ENCODE peak calls at places on chromosomes 6 and 20, in seven cellular contexts. Q is HCT116, X is H7, B is heart right ventricle, R is adrenal gland, G is PC-3, I is HFF-Myc. C is an unnamed sample.

GRCh38 chr6:42179261-42179955 is 6.2 kb downstream of the GUCA1A start:
- DNase-seq in Q (no peak), X (no peak), B (no peak), R (no peak), G (no peak), I (no peak), C (no peak)

GRCh38 chr20:21704408-21705385 is 767 bp upstream of the PAX1 start:
- DNase-seq in Q (no peak), X (peak), B (no peak), R (no peak), G (no peak), I (no peak), C (no peak)

GRCh38 chr20:33570743-33571142 is 80.8 kb downstream of the CBFA2T2 start:
- DNase-seq in Q (no peak), X (no peak), B (no peak), R (no peak), G (no peak), I (no peak), C (no peak)

GRCh38 chr6:35050291-35050987 is 90.7 kb downstream of the TCP11 start:
- DNase-seq in Q (no peak), X (no peak), B (no peak), R (no peak), G (no peak), I (no peak), C (no peak)

GRCh38 chr20:63065911-63066310 is 59.1 kb upstream of the BHLHE23 start:
- DNase-seq in Q (no peak), X (peak), B (no peak), R (no peak), G (no peak), I (no peak), C (no peak)

GRCh38 chr6:113412589-113413367 is 444.4 kb upstream of the MARCKS start:
- DNase-seq in Q (no peak), X (no peak), B (no peak), R (no peak), G (peak), I (no peak), C (no peak)

GRCh38 chr6:162069995-162070394 is 657.6 kb downstream of the PRKN start:
- DNase-seq in Q (no peak), X (no peak), B (no peak), R (no peak), G (no peak), I (no peak), C (no peak)

GRCh38 chr20:53171065-53171464 is 198.9 kb downstream of the TSHZ2 start:
- DNase-seq in Q (no peak), X (no peak), B (no peak), R (no peak), G (no peak), I (no peak), C (no peak)

GRCh38 chr20:62824476-62825287 is 7.8 kb downstream of the COL9A3 start:
- DNase-seq in Q (no peak), X (peak), B (no peak), R (peak), G (peak), I (no peak), C (no peak)

GRCh38 chr6:151313060-151313459 is 73.3 kb downstream of the AKAP12 start:
- DNase-seq in Q (no peak), X (peak), B (no peak), R (no peak), G (no peak), I (no peak), C (peak)

GRCh38 chr6:119273799-119274595 is 75.6 kb downstream of the MAN1A1 start:
- DNase-seq in Q (no peak), X (no peak), B (no peak), R (no peak), G (no peak), I (peak), C (no peak)

GRCh38 chr6:150238294-150238693 is 95.5 kb downstream of the PPP1R14C start:
- DNase-seq in Q (no peak), X (no peak), B (peak), R (no peak), G (peak), I (no peak), C (no peak)

GRCh38 chr6:6695711-6696048 is 107.2 kb downstream of the LY86 start:
- DNase-seq in Q (no peak), X (no peak), B (no peak), R (no peak), G (no peak), I (no peak), C (no peak)

GRCh38 chr6:15036690-15037245 is 209.1 kb upstream of the JARID2 start:
- DNase-seq in Q (no peak), X (no peak), B (peak), R (no peak), G (no peak), I (no peak), C (no peak)

GRCh38 chr6:157539900-157540752 is 159.1 kb downstream of the ZDHHC14 start:
- DNase-seq in Q (no peak), X (no peak), B (no peak), R (no peak), G (no peak), I (no peak), C (no peak)

GRCh38 chr6:170448745-170449144 is 104.4 kb downstream of the PSMB1 start:
- DNase-seq in Q (no peak), X (no peak), B (peak), R (no peak), G (no peak), I (no peak), C (no peak)

GRCh38 chr6:9516207-9516606 is 898.7 kb downstream of the TFAP2A start:
- DNase-seq in Q (peak), X (no peak), B (no peak), R (no peak), G (peak), I (no peak), C (no peak)

GRCh38 chr6:89257781-89258180 is 40.6 kb upstream of the GABRR1 start:
- DNase-seq in Q (no peak), X (no peak), B (no peak), R (no peak), G (no peak), I (no peak), C (no peak)

GRCh38 chr6:89257346-89257745 is 40.2 kb upstream of the GABRR1 start:
- DNase-seq in Q (no peak), X (no peak), B (no peak), R (no peak), G (no peak), I (no peak), C (no peak)

GRCh38 chr6:89252902-89253301 is 35.7 kb upstream of the GABRR1 start:
- DNase-seq in Q (no peak), X (no peak), B (no peak), R (no peak), G (no peak), I (no peak), C (no peak)

GRCh38 chr6:89254569-89254968 is 37.4 kb upstream of the GABRR1 start:
- DNase-seq in Q (no peak), X (no peak), B (no peak), R (no peak), G (peak), I (no peak), C (no peak)

DNA sequence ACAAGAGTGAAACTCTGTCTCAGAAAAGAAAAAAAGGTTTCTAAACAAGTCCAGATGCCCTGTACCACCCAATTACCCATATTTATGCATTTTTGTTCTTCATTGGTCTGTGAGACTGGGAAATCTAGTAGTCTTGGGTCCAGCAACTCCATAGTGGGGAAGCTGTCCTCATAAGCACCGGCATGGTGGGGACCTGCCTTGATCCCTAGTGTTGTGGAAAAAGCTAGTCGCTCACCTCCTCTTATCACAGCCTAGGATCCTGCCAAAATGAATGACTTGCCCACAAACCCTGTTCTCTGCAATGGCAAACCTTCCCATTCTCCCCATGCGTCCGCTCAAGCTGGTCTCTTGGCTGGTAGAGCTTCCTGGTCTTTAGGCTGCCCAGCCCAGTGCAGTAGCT is 38.3 kb upstream of the GABRR1 start:
- DNase-seq in Q (no peak), X (no peak), B (no peak), R (no peak), G (no peak), I (no peak), C (no peak)
- H3K4me3 ChIP-seq in Q (no peak), X (no peak), B (no peak), R (no peak), G (no peak), I (no peak), C (no peak)

GRCh38 chr6:140078552-140079126 is 704.2 kb upstream of the CITED2 start:
- DNase-seq in Q (no peak), X (no peak), B (peak), R (no peak), G (peak), I (peak), C (no peak)
- H3K4me3 ChIP-seq in Q (no peak), X (no peak), B (no peak), R (no peak), G (no peak), I (no peak), C (no peak)

GRCh38 chr6:26022166-26022510 is 59.5 kb downstream of the TRIM38 start:
- DNase-seq in Q (peak), X (peak), B (peak), R (peak), G (peak), I (peak), C (no peak)
- H3K4me3 ChIP-seq in Q (peak), X (peak), B (peak), R (no peak), G (peak), I (peak), C (peak)

GRCh38 chr6:22095886-22096285 is 200.9 kb downstream of the PRL start:
- DNase-seq in Q (no peak), X (no peak), B (no peak), R (no peak), G (no peak), I (no peak), C (no peak)
- H3K4me3 ChIP-seq in Q (no peak), X (no peak), B (no peak), R (no peak), G (no peak), I (no peak), C (no peak)

GRCh38 chr6:29666826-29667130 is 9.9 kb downstream of the MOG start:
- DNase-seq in Q (no peak), X (no peak), B (no peak), R (no peak), G (no peak), I (no peak), C (no peak)
- H3K4me3 ChIP-seq in Q (no peak), X (no peak), B (no peak), R (no peak), G (no peak), I (no peak), C (no peak)

C was measured in iPS DF 6.9.